ENCODE peak calls at places on chromosomes 6 and 20, in five cellular contexts. L, A, R, I and K are unnamed samples.

GRCh38 chr6:167652701-167653095 is 174.0 kb upstream of the AFDN start:
- DNase-seq in L (peak; percentile 29), A (no peak), R (no peak), I (no peak), K (no peak)

GRCh38 chr6:42503894-42504293 is 52.2 kb upstream of the TRERF1 start:
- DNase-seq in L (no peak), A (no peak), R (no peak), I (no peak), K (no peak)

GRCh38 chr20:16125810-16126209 is 447.4 kb downstream of the KIF16B start:
- DNase-seq in L (no peak), A (no peak), R (no peak), I (peak; percentile 32), K (no peak)

GRCh38 chr6:5525209-5525608 is 263.9 kb downstream of the FARS2 start:
- DNase-seq in L (peak; percentile 60), A (no peak), R (no peak), I (peak; percentile 76), K (no peak)

GRCh38 chr20:35093245-35093884 is 758 bp upstream of the TRPC4AP start:
- DNase-seq in L (peak; percentile 75), A (no peak), R (no peak), I (peak; percentile 46), K (no peak)

GRCh38 chr6:133358598-133358997 is 117.4 kb downstream of the EYA4 start:
- DNase-seq in L (no peak), A (no peak), R (no peak), I (no peak), K (no peak)

GRCh38 chr6:71393471-71393870 is 104.9 kb downstream of the OGFRL1 start:
- DNase-seq in L (peak; percentile 35), A (no peak), R (no peak), I (no peak), K (no peak)

GRCh38 chr6:168229368-168229752 is 90.2 kb downstream of the DACT2 start:
- DNase-seq in L (no peak), A (no peak), R (no peak), I (no peak), K (no peak)

GRCh38 chr6:97705568-97705967 is 422.6 kb upstream of the MMS22L start:
- DNase-seq in L (peak; percentile 55), A (no peak), R (no peak), I (no peak), K (no peak)

GRCh38 chr6:84027340-84028183 is 6.0 kb upstream of the MRAP2 start:
- DNase-seq in L (peak; percentile 50), A (no peak), R (peak; percentile 89), I (peak; percentile 54), K (peak; percentile 56)